ENCODE peak calls at places on chromosomes 2 and 18, in nine cellular contexts. One of them, this sample, is unnamed.

GRCh38 chr18:39795350-39795749 is 2159.7 kb upstream of the PIK3C3 start:
- DNase-seq in Peyer's patch: no peak
- DNase-seq in PC-3: no peak
- DNase-seq in prostate gland: no peak
- DNase-seq in WERI-Rb-1: no peak
- DNase-seq in mammary epithelial cell: no peak
- DNase-seq in transverse colon: no peak
- DNase-seq in cardiac muscle cell: no peak
- DNase-seq in OCI-LY7: no peak
- DNase-seq in this sample: no peak

GRCh38 chr2:62150597-62151305 is 45.2 kb upstream of the B3GNT2 start:
- DNase-seq in Peyer's patch: no peak
- DNase-seq in PC-3: peak
- DNase-seq in prostate gland: no peak
- DNase-seq in WERI-Rb-1: no peak
- DNase-seq in mammary epithelial cell: peak
- DNase-seq in transverse colon: no peak
- DNase-seq in cardiac muscle cell: peak
- DNase-seq in OCI-LY7: no peak
- DNase-seq in this sample: no peak

GRCh38 chr2:20151116-20151571 is 73.8 kb downstream of the SDC1 start:
- DNase-seq in Peyer's patch: no peak
- DNase-seq in PC-3: no peak
- DNase-seq in prostate gland: no peak
- DNase-seq in WERI-Rb-1: no peak
- DNase-seq in mammary epithelial cell: no peak
- DNase-seq in transverse colon: peak
- DNase-seq in cardiac muscle cell: no peak
- DNase-seq in OCI-LY7: no peak
- DNase-seq in this sample: no peak

GRCh38 chr18:36828630-36829361 is at the start of the genes KIAA1328 and TPGS2:
- DNase-seq in Peyer's patch: peak
- DNase-seq in PC-3: peak
- DNase-seq in prostate gland: peak
- DNase-seq in WERI-Rb-1: peak
- DNase-seq in mammary epithelial cell: peak
- DNase-seq in transverse colon: peak
- DNase-seq in cardiac muscle cell: peak
- DNase-seq in OCI-LY7: peak
- DNase-seq in this sample: peak

GRCh38 chr2:30686000-30686399 is 121.2 kb downstream of the CAPN13 start:
- DNase-seq in Peyer's patch: no peak
- DNase-seq in PC-3: peak
- DNase-seq in prostate gland: no peak
- DNase-seq in WERI-Rb-1: peak
- DNase-seq in mammary epithelial cell: no peak
- DNase-seq in transverse colon: no peak
- DNase-seq in cardiac muscle cell: no peak
- DNase-seq in OCI-LY7: peak
- DNase-seq in this sample: no peak

GRCh38 chr18:10017048-10017447 is 103.2 kb downstream of the VAPA start:
- DNase-seq in Peyer's patch: no peak
- DNase-seq in PC-3: no peak
- DNase-seq in prostate gland: no peak
- DNase-seq in WERI-Rb-1: no peak
- DNase-seq in mammary epithelial cell: no peak
- DNase-seq in transverse colon: no peak
- DNase-seq in cardiac muscle cell: no peak
- DNase-seq in OCI-LY7: no peak
- DNase-seq in this sample: no peak

GRCh38 chr2:28387082-28387960 is 5.3 kb upstream of the FOSL2 start:
- DNase-seq in Peyer's patch: no peak
- DNase-seq in PC-3: peak
- DNase-seq in prostate gland: no peak
- DNase-seq in WERI-Rb-1: no peak
- DNase-seq in mammary epithelial cell: peak
- DNase-seq in transverse colon: no peak
- DNase-seq in cardiac muscle cell: peak
- DNase-seq in OCI-LY7: no peak
- DNase-seq in this sample: no peak

GRCh38 chr2:224870341-224870740 is 154.2 kb upstream of the CCDC195 start:
- DNase-seq in Peyer's patch: no peak
- DNase-seq in PC-3: no peak
- DNase-seq in prostate gland: no peak
- DNase-seq in WERI-Rb-1: no peak
- DNase-seq in mammary epithelial cell: no peak
- DNase-seq in transverse colon: no peak
- DNase-seq in cardiac muscle cell: no peak
- DNase-seq in OCI-LY7: no peak
- DNase-seq in this sample: no peak

GRCh38 chr2:165011199-165011598 is 55.9 kb upstream of the SLC38A11 start:
- DNase-seq in Peyer's patch: no peak
- DNase-seq in PC-3: no peak
- DNase-seq in prostate gland: no peak
- DNase-seq in WERI-Rb-1: no peak
- DNase-seq in mammary epithelial cell: peak
- DNase-seq in transverse colon: no peak
- DNase-seq in cardiac muscle cell: no peak
- DNase-seq in OCI-LY7: no peak
- DNase-seq in this sample: no peak

GRCh38 chr18:48818329-48819254 is 132.2 kb downstream of the SMAD7 start:
- DNase-seq in Peyer's patch: peak
- DNase-seq in PC-3: no peak
- DNase-seq in prostate gland: no peak
- DNase-seq in WERI-Rb-1: peak
- DNase-seq in mammary epithelial cell: no peak
- DNase-seq in transverse colon: peak
- DNase-seq in cardiac muscle cell: no peak
- DNase-seq in OCI-LY7: no peak
- DNase-seq in this sample: no peak

GRCh38 chr2:113896791-113897190 is 6.9 kb downstream of the ACTR3 start:
- DNase-seq in Peyer's patch: no peak
- DNase-seq in PC-3: no peak
- DNase-seq in prostate gland: no peak
- DNase-seq in WERI-Rb-1: no peak
- DNase-seq in mammary epithelial cell: no peak
- DNase-seq in transverse colon: no peak
- DNase-seq in cardiac muscle cell: peak
- DNase-seq in OCI-LY7: no peak
- DNase-seq in this sample: no peak

GRCh38 chr2:35356332-35356731 is 999.2 kb upstream of the CRIM1 start:
- DNase-seq in Peyer's patch: no peak
- DNase-seq in PC-3: no peak
- DNase-seq in prostate gland: no peak
- DNase-seq in WERI-Rb-1: no peak
- DNase-seq in mammary epithelial cell: no peak
- DNase-seq in transverse colon: no peak
- DNase-seq in cardiac muscle cell: no peak
- DNase-seq in OCI-LY7: no peak
- DNase-seq in this sample: no peak

GRCh38 chr2:117631141-117631540 is 183.3 kb upstream of the DDX18 start:
- DNase-seq in Peyer's patch: no peak
- DNase-seq in PC-3: no peak
- DNase-seq in prostate gland: no peak
- DNase-seq in WERI-Rb-1: no peak
- DNase-seq in mammary epithelial cell: no peak
- DNase-seq in transverse colon: no peak
- DNase-seq in cardiac muscle cell: no peak
- DNase-seq in OCI-LY7: no peak
- DNase-seq in this sample: no peak

GRCh38 chr18:58861853-58862252 is 2.8 kb upstream of the ZNF532 start:
- DNase-seq in Peyer's patch: no peak
- DNase-seq in PC-3: peak
- DNase-seq in prostate gland: no peak
- DNase-seq in WERI-Rb-1: no peak
- DNase-seq in mammary epithelial cell: no peak
- DNase-seq in transverse colon: no peak
- DNase-seq in cardiac muscle cell: no peak
- DNase-seq in OCI-LY7: no peak
- DNase-seq in this sample: no peak

GRCh38 chr18:58862851-58863538 is 1.7 kb upstream of the ZNF532 start:
- DNase-seq in Peyer's patch: peak
- DNase-seq in PC-3: peak
- DNase-seq in prostate gland: no peak
- DNase-seq in WERI-Rb-1: peak
- DNase-seq in mammary epithelial cell: peak
- DNase-seq in transverse colon: peak
- DNase-seq in cardiac muscle cell: no peak
- DNase-seq in OCI-LY7: peak
- DNase-seq in this sample: no peak

GRCh38 chr18:58865009-58865345 is 300 bp downstream of the ZNF532 start:
- DNase-seq in Peyer's patch: no peak
- DNase-seq in PC-3: no peak
- DNase-seq in prostate gland: no peak
- DNase-seq in WERI-Rb-1: no peak
- DNase-seq in mammary epithelial cell: no peak
- DNase-seq in transverse colon: no peak
- DNase-seq in cardiac muscle cell: no peak
- DNase-seq in OCI-LY7: no peak
- DNase-seq in this sample: no peak

GRCh38 chr18:58862404-58862803 is 2.3 kb upstream of the ZNF532 start:
- DNase-seq in Peyer's patch: no peak
- DNase-seq in PC-3: no peak
- DNase-seq in prostate gland: no peak
- DNase-seq in WERI-Rb-1: no peak
- DNase-seq in mammary epithelial cell: no peak
- DNase-seq in transverse colon: no peak
- DNase-seq in cardiac muscle cell: no peak
- DNase-seq in OCI-LY7: peak
- DNase-seq in this sample: no peak

DNA sequence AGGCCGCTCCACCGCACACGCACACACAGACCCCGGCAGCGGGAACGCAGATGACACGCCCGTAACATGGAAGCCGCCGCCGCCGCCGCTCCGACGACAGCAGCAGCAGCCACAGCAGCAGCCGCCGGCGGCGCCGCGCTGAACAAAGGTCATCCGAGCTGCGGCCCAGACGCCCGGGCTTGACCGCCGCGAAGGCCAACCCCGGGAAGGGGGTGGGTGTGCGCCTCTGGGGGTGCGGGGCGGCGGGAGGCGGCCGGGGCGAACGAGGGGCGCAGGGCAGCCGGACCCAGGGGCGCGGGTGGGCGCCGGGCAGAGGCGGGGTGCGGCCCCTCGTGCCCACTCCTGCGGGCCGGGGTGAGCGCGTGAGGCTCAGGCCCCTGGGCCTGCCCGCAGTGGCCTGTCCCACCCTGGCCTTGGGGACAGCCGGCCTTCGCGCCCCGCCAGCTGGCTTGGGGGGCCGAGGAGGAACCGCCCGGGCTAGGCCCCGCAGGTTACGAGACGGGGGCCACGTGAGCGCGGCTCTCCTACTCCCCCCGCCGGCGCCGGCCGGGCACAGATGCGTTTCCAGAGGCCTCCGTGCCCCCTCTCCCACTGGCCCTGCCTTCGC is 1.0 kb upstream of the ZNF532 start:
- DNase-seq in Peyer's patch: peak
- DNase-seq in PC-3: peak
- DNase-seq in prostate gland: peak
- DNase-seq in WERI-Rb-1: peak
- DNase-seq in mammary epithelial cell: no peak
- DNase-seq in transverse colon: peak
- DNase-seq in cardiac muscle cell: peak
- DNase-seq in OCI-LY7: peak
- DNase-seq in this sample: no peak
- H3K4me3 ChIP-seq in Peyer's patch: peak
- H3K4me3 ChIP-seq in PC-3: peak
- H3K4me3 ChIP-seq in prostate gland: peak
- H3K4me3 ChIP-seq in WERI-Rb-1: peak
- H3K4me3 ChIP-seq in mammary epithelial cell: peak
- H3K4me3 ChIP-seq in transverse colon: peak
- H3K4me3 ChIP-seq in cardiac muscle cell: peak
- H3K4me3 ChIP-seq in OCI-LY7: peak
- H3K4me3 ChIP-seq in this sample: no peak

GRCh38 chr18:77043541-77044280 is 88.9 kb downstream of the MBP start:
- DNase-seq in Peyer's patch: no peak
- DNase-seq in PC-3: no peak
- DNase-seq in prostate gland: no peak
- DNase-seq in WERI-Rb-1: no peak
- DNase-seq in mammary epithelial cell: no peak
- DNase-seq in transverse colon: no peak
- DNase-seq in cardiac muscle cell: no peak
- DNase-seq in OCI-LY7: no peak
- DNase-seq in this sample: no peak
- H3K27ac ChIP-seq in Peyer's patch: no peak
- H3K27ac ChIP-seq in PC-3: no peak
- H3K27ac ChIP-seq in prostate gland: no peak
- H3K27ac ChIP-seq in WERI-Rb-1: no peak
- H3K27ac ChIP-seq in mammary epithelial cell: no peak
- H3K27ac ChIP-seq in transverse colon: no peak
- H3K27ac ChIP-seq in cardiac muscle cell: no peak
- H3K27ac ChIP-seq in OCI-LY7: no peak
- H3K27ac ChIP-seq in this sample: no peak

DNA sequence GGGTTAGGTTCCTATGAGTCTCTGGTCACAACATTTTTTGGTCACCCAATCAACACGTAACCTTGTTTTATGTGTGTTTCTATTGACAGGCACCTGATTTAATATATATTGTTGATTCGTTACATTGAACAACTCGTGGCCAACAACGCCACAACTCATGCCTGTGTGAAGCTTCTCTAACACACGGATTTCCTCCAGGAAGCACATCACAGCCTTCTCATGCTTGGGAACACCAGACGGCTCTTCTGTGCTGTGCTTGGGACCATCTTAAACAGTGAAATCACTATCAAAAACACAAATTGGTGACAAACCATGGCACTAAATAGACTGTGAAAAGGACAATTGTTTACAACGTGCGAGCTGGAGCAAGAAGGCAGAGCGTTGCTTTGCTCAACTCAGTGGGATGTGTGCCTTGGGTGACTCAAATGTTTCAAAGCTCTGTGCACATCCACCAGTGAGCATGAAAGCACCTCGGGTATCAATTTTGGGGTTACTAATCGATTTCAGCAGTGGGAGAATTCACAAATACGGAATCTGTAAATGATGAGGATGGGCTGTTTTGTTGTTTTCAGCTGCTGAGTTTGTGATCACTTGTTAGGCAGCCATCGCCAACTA is 182.4 kb upstream of the ARL4C start:
- DNase-seq in Peyer's patch: no peak
- DNase-seq in PC-3: no peak
- DNase-seq in prostate gland: no peak
- DNase-seq in WERI-Rb-1: no peak
- DNase-seq in mammary epithelial cell: no peak
- DNase-seq in transverse colon: no peak
- DNase-seq in cardiac muscle cell: peak
- DNase-seq in OCI-LY7: no peak
- DNase-seq in this sample: no peak
- H3K4me3 ChIP-seq in Peyer's patch: no peak
- H3K4me3 ChIP-seq in PC-3: peak
- H3K4me3 ChIP-seq in prostate gland: no peak
- H3K4me3 ChIP-seq in WERI-Rb-1: no peak
- H3K4me3 ChIP-seq in mammary epithelial cell: no peak
- H3K4me3 ChIP-seq in transverse colon: no peak
- H3K4me3 ChIP-seq in cardiac muscle cell: no peak
- H3K4me3 ChIP-seq in OCI-LY7: no peak
- H3K4me3 ChIP-seq in this sample: no peak

DNA sequence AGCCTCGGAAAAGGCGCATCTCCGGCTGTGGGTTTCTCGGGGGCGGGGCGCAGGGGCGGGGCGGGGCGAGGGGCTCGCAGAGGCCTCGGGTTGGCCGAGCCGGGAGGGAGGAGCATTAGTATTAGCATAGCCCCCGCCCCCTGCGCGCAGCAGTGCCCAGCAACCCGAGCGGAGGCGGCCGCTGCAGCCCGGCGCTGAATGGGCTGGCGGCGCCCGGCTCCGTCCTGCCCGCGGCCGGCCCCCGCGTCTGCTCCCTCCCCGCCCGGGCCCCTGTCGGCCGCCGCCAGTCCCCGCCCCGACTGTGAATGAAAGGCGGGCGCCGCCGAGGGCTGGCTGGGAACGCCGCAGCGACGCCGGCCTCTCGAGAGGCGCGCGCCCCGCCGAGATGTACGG is at the start of gene EFR3B:
- DNase-seq in Peyer's patch: peak
- DNase-seq in PC-3: peak
- DNase-seq in prostate gland: peak
- DNase-seq in WERI-Rb-1: peak
- DNase-seq in mammary epithelial cell: peak
- DNase-seq in transverse colon: peak
- DNase-seq in cardiac muscle cell: peak
- DNase-seq in OCI-LY7: peak
- DNase-seq in this sample: peak
- H3K27ac ChIP-seq in Peyer's patch: peak
- H3K27ac ChIP-seq in PC-3: no peak
- H3K27ac ChIP-seq in prostate gland: peak
- H3K27ac ChIP-seq in WERI-Rb-1: peak
- H3K27ac ChIP-seq in mammary epithelial cell: no peak
- H3K27ac ChIP-seq in transverse colon: peak
- H3K27ac ChIP-seq in cardiac muscle cell: peak
- H3K27ac ChIP-seq in OCI-LY7: no peak
- H3K27ac ChIP-seq in this sample: no peak

This sample was measured in effector memory CD4-positive, alpha-beta T cell.